ENCODE peak calls at places on chromosomes 16 and 17, in six cellular contexts. One of them, this sample, is unnamed.

GRCh38 chr16:57972285-57972684 is 1.4 kb upstream of the CNGB1 start:
- DNase-seq in H1: no peak
- DNase-seq in SK-N-SH: no peak
- DNase-seq in GM12878: no peak
- DNase-seq in HCT116: no peak
- DNase-seq in K562: no peak
- DNase-seq in this sample: no peak

GRCh38 chr17:17518019-17518418 is 21.8 kb upstream of the RASD1 start:
- DNase-seq in H1: no peak
- DNase-seq in SK-N-SH: no peak
- DNase-seq in GM12878: no peak
- DNase-seq in HCT116: no peak
- DNase-seq in K562: no peak
- DNase-seq in this sample: no peak

GRCh38 chr16:87895641-87896141 is 26.4 kb upstream of the SLC7A5 start:
- DNase-seq in H1: no peak
- DNase-seq in SK-N-SH: no peak
- DNase-seq in GM12878: peak
- DNase-seq in HCT116: no peak
- DNase-seq in K562: no peak
- DNase-seq in this sample: no peak

GRCh38 chr17:15351925-15352324 is 10.5 kb upstream of the TEKT3 start:
- DNase-seq in H1: no peak
- DNase-seq in SK-N-SH: no peak
- DNase-seq in GM12878: no peak
- DNase-seq in HCT116: no peak
- DNase-seq in K562: no peak
- DNase-seq in this sample: no peak

GRCh38 chr17:30000755-30001257 is 59.4 kb downstream of the EFCAB5 start:
- DNase-seq in H1: no peak
- DNase-seq in SK-N-SH: no peak
- DNase-seq in GM12878: no peak
- DNase-seq in HCT116: no peak
- DNase-seq in K562: no peak
- DNase-seq in this sample: no peak

GRCh38 chr16:11487289-11487688 is 99.4 kb downstream of the LITAF start:
- DNase-seq in H1: no peak
- DNase-seq in SK-N-SH: no peak
- DNase-seq in GM12878: no peak
- DNase-seq in HCT116: no peak
- DNase-seq in K562: no peak
- DNase-seq in this sample: no peak

GRCh38 chr16:84156342-84156784 is 11.3 kb downstream of the DNAAF1 start:
- DNase-seq in H1: no peak
- DNase-seq in SK-N-SH: no peak
- DNase-seq in GM12878: no peak
- DNase-seq in HCT116: no peak
- DNase-seq in K562: no peak
- DNase-seq in this sample: no peak

GRCh38 chr17:80187493-80187892 is 17.7 kb downstream of the CARD14 start:
- DNase-seq in H1: no peak
- DNase-seq in SK-N-SH: no peak
- DNase-seq in GM12878: no peak
- DNase-seq in HCT116: no peak
- DNase-seq in K562: no peak
- DNase-seq in this sample: no peak

GRCh38 chr16:80391095-80391494 is 149.7 kb upstream of the DYNLRB2 start:
- DNase-seq in H1: no peak
- DNase-seq in SK-N-SH: no peak
- DNase-seq in GM12878: no peak
- DNase-seq in HCT116: no peak
- DNase-seq in K562: no peak
- DNase-seq in this sample: no peak

GRCh38 chr17:56592487-56593072 is 919 bp upstream of the NOG start:
- DNase-seq in H1: no peak
- DNase-seq in SK-N-SH: peak
- DNase-seq in GM12878: no peak
- DNase-seq in HCT116: no peak
- DNase-seq in K562: peak
- DNase-seq in this sample: peak

GRCh38 chr16:87731607-87732006 is 34.2 kb downstream of the KLHDC4 start:
- DNase-seq in H1: no peak
- DNase-seq in SK-N-SH: no peak
- DNase-seq in GM12878: no peak
- DNase-seq in HCT116: no peak
- DNase-seq in K562: no peak
- DNase-seq in this sample: no peak

GRCh38 chr16:28212532-28212873 is 738 bp upstream of the XPO6 start:
- DNase-seq in H1: no peak
- DNase-seq in SK-N-SH: no peak
- DNase-seq in GM12878: no peak
- DNase-seq in HCT116: peak
- DNase-seq in K562: peak
- DNase-seq in this sample: no peak

GRCh38 chr17:68903294-68903693 is 51.9 kb downstream of the ABCA8 start:
- DNase-seq in H1: no peak
- DNase-seq in SK-N-SH: no peak
- DNase-seq in GM12878: no peak
- DNase-seq in HCT116: no peak
- DNase-seq in K562: no peak
- DNase-seq in this sample: no peak

GRCh38 chr17:47692895-47693666 is 880 bp upstream of the TBKBP1 start:
- DNase-seq in H1: no peak
- DNase-seq in SK-N-SH: peak
- DNase-seq in GM12878: no peak
- DNase-seq in HCT116: no peak
- DNase-seq in K562: peak
- DNase-seq in this sample: no peak

GRCh38 chr16:4261557-4262172 is 11.2 kb downstream of the TFAP4 start:
- DNase-seq in H1: no peak
- DNase-seq in SK-N-SH: peak
- DNase-seq in GM12878: no peak
- DNase-seq in HCT116: peak
- DNase-seq in K562: peak
- DNase-seq in this sample: no peak

GRCh38 chr16:89478576-89479221 is 11.7 kb downstream of the ANKRD11 start:
- DNase-seq in H1: no peak
- DNase-seq in SK-N-SH: no peak
- DNase-seq in GM12878: no peak
- DNase-seq in HCT116: no peak
- DNase-seq in K562: no peak
- DNase-seq in this sample: no peak

GRCh38 chr17:80845863-80846671 is 145.6 kb upstream of the CHMP6 start:
- DNase-seq in H1: no peak
- DNase-seq in SK-N-SH: no peak
- DNase-seq in GM12878: no peak
- DNase-seq in HCT116: no peak
- DNase-seq in K562: no peak
- DNase-seq in this sample: no peak

GRCh38 chr16:69466547-69466946 is 42.1 kb downstream of the CYB5B start:
- DNase-seq in H1: no peak
- DNase-seq in SK-N-SH: no peak
- DNase-seq in GM12878: no peak
- DNase-seq in HCT116: no peak
- DNase-seq in K562: no peak
- DNase-seq in this sample: no peak
- TF ChIP-seq JUND in H1: no peak
- TF ChIP-seq JUND in SK-N-SH: no peak
- TF ChIP-seq JUND in GM12878: no peak
- TF ChIP-seq JUND in HCT116: no peak
- TF ChIP-seq JUND in K562: no peak
- TF ChIP-seq JUND in this sample: no peak

GRCh38 chr17:44786551-44787081 is 27.8 kb downstream of the ADAM11 start:
- DNase-seq in H1: no peak
- DNase-seq in SK-N-SH: no peak
- DNase-seq in GM12878: no peak
- DNase-seq in HCT116: no peak
- DNase-seq in K562: no peak
- DNase-seq in this sample: no peak
- TF ChIP-seq JUND in H1: no peak
- TF ChIP-seq JUND in SK-N-SH: no peak
- TF ChIP-seq JUND in GM12878: no peak
- TF ChIP-seq JUND in HCT116: no peak
- TF ChIP-seq JUND in K562: no peak
- TF ChIP-seq JUND in this sample: no peak

DNA sequence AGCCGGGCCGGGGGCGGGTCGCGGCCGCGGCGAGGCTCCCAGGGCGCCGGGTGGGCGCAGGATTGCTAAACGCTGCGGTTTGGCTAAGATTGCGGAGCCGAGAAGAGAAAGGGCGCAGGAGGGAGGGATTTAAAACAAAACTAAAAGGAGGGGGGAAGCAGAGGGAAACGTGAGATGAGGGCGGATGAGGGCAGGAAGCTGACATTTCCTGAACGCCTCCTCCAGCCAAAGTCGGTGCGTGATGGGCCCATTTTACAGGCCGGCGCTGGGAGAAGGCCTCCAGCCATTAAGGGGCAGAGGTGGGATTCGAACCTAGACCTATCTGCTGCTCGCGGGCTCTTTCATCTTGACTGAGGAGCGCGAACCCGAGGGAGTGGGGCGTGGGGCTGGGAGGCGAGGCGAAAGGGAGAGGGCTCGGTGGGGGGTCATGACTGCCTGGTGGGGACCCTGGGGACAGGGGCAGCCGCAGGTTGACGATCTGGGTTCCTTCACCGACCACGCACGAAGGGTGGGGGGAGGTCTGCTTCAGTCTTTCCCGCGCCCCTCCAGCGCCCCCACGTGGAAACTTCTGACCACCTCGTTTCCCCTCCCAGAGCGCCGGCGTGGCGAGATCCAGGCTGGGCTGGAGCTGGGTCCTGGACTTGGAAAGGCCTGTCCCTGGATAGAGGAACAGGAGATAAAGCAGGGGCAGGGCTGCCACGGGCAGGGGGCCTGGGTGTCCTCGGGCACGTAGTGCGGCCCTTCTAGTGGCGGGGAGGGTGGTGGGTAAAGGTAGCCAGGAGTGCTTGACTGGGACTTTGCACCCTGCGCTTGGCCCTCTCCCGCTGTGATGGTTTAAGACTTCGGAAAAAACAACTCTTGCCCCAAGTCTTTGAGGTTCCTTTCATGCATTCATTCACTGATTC is 3.8 kb upstream of the TAC4 start:
- DNase-seq in H1: no peak
- DNase-seq in SK-N-SH: peak
- DNase-seq in GM12878: no peak
- DNase-seq in HCT116: no peak
- DNase-seq in K562: peak
- DNase-seq in this sample: no peak
- TF ChIP-seq JUND in H1: no peak
- TF ChIP-seq JUND in SK-N-SH: no peak
- TF ChIP-seq JUND in GM12878: no peak
- TF ChIP-seq JUND in HCT116: no peak
- TF ChIP-seq JUND in K562: no peak
- TF ChIP-seq JUND in this sample: no peak

DNA sequence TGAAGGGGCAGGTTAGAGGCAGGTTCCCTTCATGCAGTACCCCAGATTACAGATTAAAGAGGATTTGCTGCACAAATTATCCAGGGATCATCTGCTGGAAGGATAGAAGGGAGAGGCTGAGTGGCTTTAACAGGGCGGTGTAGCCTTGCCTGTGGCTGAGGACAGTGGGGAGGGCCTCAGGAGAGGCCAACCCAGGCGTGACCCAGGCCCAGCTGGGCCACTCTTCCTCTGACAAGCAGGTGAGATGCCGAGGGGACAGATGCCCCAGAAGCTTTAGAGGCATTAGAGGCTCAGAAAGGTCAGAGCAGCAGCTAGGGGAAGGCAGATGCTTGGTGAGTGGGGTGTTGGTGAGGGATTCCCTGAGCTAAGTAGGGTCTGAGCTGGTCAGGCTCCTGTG is 18.1 kb upstream of the MTMR4 start:
- DNase-seq in H1: no peak
- DNase-seq in SK-N-SH: peak
- DNase-seq in GM12878: no peak
- DNase-seq in HCT116: no peak
- DNase-seq in K562: no peak
- DNase-seq in this sample: no peak
- TF ChIP-seq JUND in H1: no peak
- TF ChIP-seq JUND in SK-N-SH: no peak
- TF ChIP-seq JUND in GM12878: no peak
- TF ChIP-seq JUND in HCT116: no peak
- TF ChIP-seq JUND in K562: no peak
- TF ChIP-seq JUND in this sample: no peak

GRCh38 chr16:55061126-55061525 is 130.5 kb downstream of the IRX5 start:
- DNase-seq in H1: no peak
- DNase-seq in SK-N-SH: no peak
- DNase-seq in GM12878: no peak
- DNase-seq in HCT116: no peak
- DNase-seq in K562: no peak
- DNase-seq in this sample: no peak

GRCh38 chr16:55057866-55058265 is 127.2 kb downstream of the IRX5 start:
- DNase-seq in H1: no peak
- DNase-seq in SK-N-SH: no peak
- DNase-seq in GM12878: no peak
- DNase-seq in HCT116: no peak
- DNase-seq in K562: no peak
- DNase-seq in this sample: no peak

GRCh38 chr16:55056585-55057520 is 126.2 kb downstream of the IRX5 start:
- DNase-seq in H1: no peak
- DNase-seq in SK-N-SH: peak
- DNase-seq in GM12878: no peak
- DNase-seq in HCT116: no peak
- DNase-seq in K562: no peak
- DNase-seq in this sample: no peak

GRCh38 chr16:55058576-55058975 is 127.9 kb downstream of the IRX5 start:
- DNase-seq in H1: no peak
- DNase-seq in SK-N-SH: no peak
- DNase-seq in GM12878: no peak
- DNase-seq in HCT116: no peak
- DNase-seq in K562: no peak
- DNase-seq in this sample: no peak

DNA sequence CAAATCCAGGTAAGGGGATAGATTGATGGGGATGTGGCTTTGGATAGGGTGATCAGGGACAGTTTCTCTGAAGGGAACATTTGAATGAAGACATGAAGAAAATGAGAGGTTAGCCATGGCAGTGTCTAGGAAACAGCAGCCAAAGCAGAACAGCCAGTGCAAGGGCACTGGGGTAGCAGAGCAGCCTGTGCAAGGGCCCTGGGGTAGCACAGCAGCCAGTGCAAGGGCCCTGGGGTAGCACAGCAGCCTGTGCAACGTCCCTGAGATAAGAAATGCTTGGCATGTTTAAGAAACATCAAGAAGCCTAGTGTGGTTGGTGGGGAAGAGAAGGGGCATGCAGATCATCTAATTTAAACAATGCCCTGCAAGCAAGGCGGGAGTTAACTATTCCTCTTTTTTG is 128.5 kb downstream of the IRX5 start:
- DNase-seq in H1: no peak
- DNase-seq in SK-N-SH: no peak
- DNase-seq in GM12878: no peak
- DNase-seq in HCT116: no peak
- DNase-seq in K562: no peak
- DNase-seq in this sample: no peak
- TF ChIP-seq JUND in H1: no peak
- TF ChIP-seq JUND in SK-N-SH: no peak
- TF ChIP-seq JUND in GM12878: no peak
- TF ChIP-seq JUND in HCT116: no peak
- TF ChIP-seq JUND in K562: no peak
- TF ChIP-seq JUND in this sample: no peak

GRCh38 chr16:17461951-17462729 is 8.6 kb downstream of the XYLT1 start:
- DNase-seq in H1: no peak
- DNase-seq in SK-N-SH: no peak
- DNase-seq in GM12878: no peak
- DNase-seq in HCT116: no peak
- DNase-seq in K562: no peak
- DNase-seq in this sample: no peak
- TF ChIP-seq JUND in H1: no peak
- TF ChIP-seq JUND in SK-N-SH: no peak
- TF ChIP-seq JUND in GM12878: no peak
- TF ChIP-seq JUND in HCT116: no peak
- TF ChIP-seq JUND in K562: no peak
- TF ChIP-seq JUND in this sample: no peak

GRCh38 chr17:37476431-37477130 is 13.1 kb upstream of the DUSP14 start:
- DNase-seq in H1: no peak
- DNase-seq in SK-N-SH: no peak
- DNase-seq in GM12878: no peak
- DNase-seq in HCT116: no peak
- DNase-seq in K562: no peak
- DNase-seq in this sample: peak
- TF ChIP-seq JUND in H1: no peak
- TF ChIP-seq JUND in SK-N-SH: no peak
- TF ChIP-seq JUND in GM12878: no peak
- TF ChIP-seq JUND in HCT116: no peak
- TF ChIP-seq JUND in K562: no peak
- TF ChIP-seq JUND in this sample: no peak